ENCODE peak calls at places on chromosomes 12 and 14, in eight cellular contexts. E is PC-3, B is GM20000, M is SK-N-SH, Z is fibroblast of mammary gland, F is cardiac fibroblast, L is dorsolateral prefrontal cortex, Q is lower lobe of right lung. H is an unnamed sample.

GRCh38 chr14:90730367-90730766 is 85.9 kb downstream of the TTC7B start:
- DNase-seq in E (no peak), B (no peak), Z (no peak), Q (no peak), M (no peak), L (no peak), F (no peak), H (no peak)

GRCh38 chr12:114976959-114977358 is 293.0 kb upstream of the TBX3 start:
- DNase-seq in F (peak), L (no peak), B (no peak), Q (no peak), M (no peak), Z (peak), E (peak), H (no peak)

GRCh38 chr12:123732251-123732650 is 20.1 kb downstream of the ATP6V0A2 start:
- DNase-seq in Q (no peak), E (no peak), B (no peak), Z (no peak), M (no peak), F (no peak), L (no peak), H (no peak)

GRCh38 chr12:119005085-119005484 is 23.7 kb downstream of the SRRM4 start:
- DNase-seq in M (no peak), F (no peak), E (no peak), Z (no peak), Q (no peak), B (no peak), L (no peak), H (no peak)

GRCh38 chr12:110436231-110436630 is 13.9 kb downstream of the ARPC3 start:
- DNase-seq in M (no peak), E (peak), F (peak), B (no peak), Q (no peak), L (no peak), Z (peak), H (no peak)

GRCh38 chr12:124165695-124166094 is 129.2 kb upstream of the RFLNA start:
- DNase-seq in E (no peak), B (no peak), Z (no peak), M (no peak), L (no peak), F (no peak), Q (no peak), H (no peak)

GRCh38 chr12:47110011-47110541 is 30.3 kb upstream of the AMIGO2 start:
- DNase-seq in M (no peak), F (no peak), B (no peak), Z (no peak), Q (no peak), E (no peak), L (no peak), H (no peak)

GRCh38 chr14:36271939-36272907 is 48.2 kb downstream of the MBIP start:
- DNase-seq in Z (peak), F (peak), B (peak), Q (peak), L (peak), E (no peak), M (peak), H (peak)

GRCh38 chr14:68377056-68377455 is 415.8 kb downstream of the ZFP36L1 start:
- DNase-seq in Z (no peak), B (no peak), F (no peak), Q (no peak), E (no peak), M (no peak), L (no peak), H (no peak)

GRCh38 chr12:51517316-51517715 is 73.7 kb upstream of the SCN8A start:
- DNase-seq in L (no peak), E (no peak), M (no peak), F (no peak), Z (no peak), B (no peak), Q (no peak), H (no peak)

GRCh38 chr12:10171954-10172353 is at the start of gene OLR1:
- DNase-seq in E (no peak), L (no peak), F (no peak), Q (no peak), B (no peak), Z (no peak), M (no peak), H (no peak)

GRCh38 chr12:54051916-54052744 is 1.5 kb upstream of the HOXC4 start:
- DNase-seq in F (no peak), Z (peak), M (peak), Q (no peak), B (peak), L (no peak), E (peak), H (no peak)

GRCh38 chr12:4446335-4446734 is 720 bp upstream of the FGF6 start:
- DNase-seq in Q (no peak), E (no peak), F (no peak), B (peak), M (no peak), Z (no peak), L (no peak), H (no peak)

GRCh38 chr14:92668266-92668973 is 80.0 kb downstream of the LGMN start:
- DNase-seq in E (no peak), F (no peak), Q (peak), B (no peak), Z (no peak), L (no peak), M (no peak), H (no peak)

GRCh38 chr12:89893972-89894706 is 185.5 kb upstream of the ATP2B1 start:
- DNase-seq in L (no peak), E (peak), Z (peak), B (no peak), Q (no peak), F (peak), M (no peak), H (no peak)

GRCh38 chr14:96197969-96198368 is 6.7 kb upstream of the BDKRB2 start:
- DNase-seq in M (no peak), B (no peak), E (no peak), L (no peak), Q (no peak), Z (no peak), F (no peak), H (no peak)

GRCh38 chr14:103205541-103205906 is 82.3 kb downstream of the TNFAIP2 start:
- DNase-seq in F (no peak), M (no peak), B (no peak), Z (no peak), E (no peak), L (no peak), Q (no peak), H (no peak)

GRCh38 chr12:49541140-49541861 is 2.5 kb downstream of the KCNH3 start:
- DNase-seq in L (no peak), M (peak), E (no peak), B (peak), Q (no peak), F (no peak), Z (no peak), H (no peak)

GRCh38 chr12:116592116-116592637 is 33.0 kb downstream of the MAP1LC3B2 start:
- DNase-seq in F (no peak), L (peak), Z (no peak), E (no peak), Q (peak), M (no peak), B (no peak), H (no peak)

GRCh38 chr14:78446807-78447206 is 276.6 kb downstream of the NRXN3 start:
- DNase-seq in Z (peak), M (no peak), F (peak), B (no peak), Q (no peak), E (no peak), L (no peak), H (no peak)

GRCh38 chr14:50520947-50521815 is 11.2 kb downstream of the MAP4K5 start:
- DNase-seq in F (peak), E (peak), Z (peak), L (no peak), B (peak), Q (no peak), M (no peak), H (peak)

GRCh38 chr12:2785017-2785416 is 9.8 kb upstream of the FKBP4 start:
- DNase-seq in B (no peak), Q (no peak), L (no peak), F (no peak), M (no peak), Z (no peak), E (peak), H (no peak)

GRCh38 chr12:1527789-1528188 is 66.6 kb downstream of the FBXL14 start:
- DNase-seq in F (peak), Z (peak), Q (no peak), B (no peak), L (no peak), M (no peak), E (peak), H (no peak)

GRCh38 chr12:12645485-12645884 is 33.8 kb downstream of the CREBL2 start:
- DNase-seq in Z (peak), M (peak), L (no peak), Q (no peak), F (peak), B (peak), E (peak), H (peak)
- TF ChIP-seq CTCF in Z (peak), M (peak), L (no peak), Q (peak), F (peak), B (no peak), E (peak), H (peak)

GRCh38 chr12:130041983-130042812 is 120.1 kb upstream of the FZD10 start:
- DNase-seq in Q (peak), M (peak), F (no peak), E (no peak), L (peak), Z (no peak), B (no peak), H (peak)
- TF ChIP-seq CTCF in Q (peak), M (no peak), F (peak), E (peak), L (peak), Z (no peak), B (peak), H (peak)

GRCh38 chr14:106039400-106039799 is 513.0 kb downstream of the TMEM121 start:
- DNase-seq in M (peak), E (peak), Q (peak), B (peak), F (no peak), Z (peak), L (no peak), H (peak)
- TF ChIP-seq CTCF in M (peak), E (peak), Q (peak), B (peak), F (no peak), Z (peak), L (no peak), H (peak)

DNA sequence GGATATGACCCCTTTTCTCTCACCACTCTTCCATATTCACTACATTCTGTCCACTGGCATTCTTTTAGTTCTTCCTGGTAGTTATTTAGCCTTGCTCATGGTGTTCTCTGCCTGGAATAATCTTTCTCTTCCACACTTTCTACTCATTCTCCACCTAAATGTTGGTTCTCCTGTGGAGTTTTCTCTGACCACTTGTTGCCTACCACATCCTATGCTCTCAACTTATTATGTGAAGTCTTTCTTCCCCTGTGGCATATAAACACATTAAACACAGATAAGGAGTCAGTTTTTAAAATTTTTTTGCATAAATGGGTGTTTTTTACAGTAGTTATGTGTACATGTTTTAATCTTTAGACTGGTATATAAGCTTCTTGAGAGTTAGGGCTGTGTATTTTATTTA is 3.3 kb upstream of the SMARCC2 start:
- DNase-seq in Q (no peak), B (no peak), F (no peak), M (no peak), E (no peak), Z (no peak), L (no peak), H (no peak)
- TF ChIP-seq CTCF in Q (no peak), B (no peak), F (no peak), M (no peak), E (no peak), Z (no peak), L (no peak), H (no peak)